ENCODE peak calls at places on chromosomes 5 and 9, in six cellular contexts. One of them, this sample, is unnamed.

GRCh38 chr5:31106259-31106658 is 87.2 kb upstream of the CDH6 start:
- DNase-seq in heart right ventricle: no peak
- DNase-seq in renal cortical epithelial cell: peak
- DNase-seq in H7: no peak
- DNase-seq in kidney epithelial cell: no peak
- DNase-seq in NCI-H526 treated with DMSO at 0.1 percent for 48 hours: no peak
- DNase-seq in this sample: no peak

GRCh38 chr5:132269635-132270344 is 12.3 kb downstream of the PDLIM4 start:
- DNase-seq in heart right ventricle: peak
- DNase-seq in renal cortical epithelial cell: no peak
- DNase-seq in H7: no peak
- DNase-seq in kidney epithelial cell: no peak
- DNase-seq in NCI-H526 treated with DMSO at 0.1 percent for 48 hours: no peak
- DNase-seq in this sample: no peak

GRCh38 chr5:106127985-106128384 is 1542.8 kb downstream of the EFNA5 start:
- DNase-seq in heart right ventricle: no peak
- DNase-seq in renal cortical epithelial cell: no peak
- DNase-seq in H7: no peak
- DNase-seq in kidney epithelial cell: no peak
- DNase-seq in NCI-H526 treated with DMSO at 0.1 percent for 48 hours: no peak
- DNase-seq in this sample: no peak

GRCh38 chr5:157535042-157535865 is 40.3 kb downstream of the ADAM19 start:
- DNase-seq in heart right ventricle: peak
- DNase-seq in renal cortical epithelial cell: no peak
- DNase-seq in H7: no peak
- DNase-seq in kidney epithelial cell: no peak
- DNase-seq in NCI-H526 treated with DMSO at 0.1 percent for 48 hours: no peak
- DNase-seq in this sample: peak

GRCh38 chr9:100229561-100229960 is 123.2 kb downstream of the TEX10 start:
- DNase-seq in heart right ventricle: no peak
- DNase-seq in renal cortical epithelial cell: no peak
- DNase-seq in H7: no peak
- DNase-seq in kidney epithelial cell: no peak
- DNase-seq in NCI-H526 treated with DMSO at 0.1 percent for 48 hours: no peak
- DNase-seq in this sample: no peak

GRCh38 chr5:90473321-90474234 is 993 bp downstream of the MBLAC2 start:
- DNase-seq in heart right ventricle: peak
- DNase-seq in renal cortical epithelial cell: peak
- DNase-seq in H7: peak
- DNase-seq in kidney epithelial cell: no peak
- DNase-seq in NCI-H526 treated with DMSO at 0.1 percent for 48 hours: peak
- DNase-seq in this sample: peak

GRCh38 chr9:71001780-71002386 is 119.5 kb downstream of the TRPM3 start:
- DNase-seq in heart right ventricle: peak
- DNase-seq in renal cortical epithelial cell: peak
- DNase-seq in H7: peak
- DNase-seq in kidney epithelial cell: peak
- DNase-seq in NCI-H526 treated with DMSO at 0.1 percent for 48 hours: peak
- DNase-seq in this sample: peak

GRCh38 chr5:176436641-176437040 is 11.5 kb upstream of the FAF2 start:
- DNase-seq in heart right ventricle: no peak
- DNase-seq in renal cortical epithelial cell: no peak
- DNase-seq in H7: no peak
- DNase-seq in kidney epithelial cell: no peak
- DNase-seq in NCI-H526 treated with DMSO at 0.1 percent for 48 hours: no peak
- DNase-seq in this sample: no peak

GRCh38 chr5:60492958-60493357 is 207.0 kb downstream of the DEPDC1B start:
- DNase-seq in heart right ventricle: no peak
- DNase-seq in renal cortical epithelial cell: peak
- DNase-seq in H7: no peak
- DNase-seq in kidney epithelial cell: no peak
- DNase-seq in NCI-H526 treated with DMSO at 0.1 percent for 48 hours: no peak
- DNase-seq in this sample: no peak

GRCh38 chr9:20253635-20254034 is 368.7 kb downstream of the MLLT3 start:
- DNase-seq in heart right ventricle: no peak
- DNase-seq in renal cortical epithelial cell: peak
- DNase-seq in H7: no peak
- DNase-seq in kidney epithelial cell: no peak
- DNase-seq in NCI-H526 treated with DMSO at 0.1 percent for 48 hours: no peak
- DNase-seq in this sample: no peak

GRCh38 chr9:133584559-133585476 is 24.4 kb downstream of the FAM163B start:
- DNase-seq in heart right ventricle: no peak
- DNase-seq in renal cortical epithelial cell: no peak
- DNase-seq in H7: peak
- DNase-seq in kidney epithelial cell: no peak
- DNase-seq in NCI-H526 treated with DMSO at 0.1 percent for 48 hours: peak
- DNase-seq in this sample: no peak

GRCh38 chr5:103393131-103393754 is 134.7 kb downstream of the MACIR start:
- DNase-seq in heart right ventricle: peak
- DNase-seq in renal cortical epithelial cell: peak
- DNase-seq in H7: peak
- DNase-seq in kidney epithelial cell: no peak
- DNase-seq in NCI-H526 treated with DMSO at 0.1 percent for 48 hours: no peak
- DNase-seq in this sample: no peak

GRCh38 chr5:79689541-79690466 is at the start of gene CMYA5:
- DNase-seq in heart right ventricle: peak
- DNase-seq in renal cortical epithelial cell: peak
- DNase-seq in H7: peak
- DNase-seq in kidney epithelial cell: no peak
- DNase-seq in NCI-H526 treated with DMSO at 0.1 percent for 48 hours: no peak
- DNase-seq in this sample: peak